ENCODE peak calls at places on chromosome 16, in nine cellular contexts. U is A549; E is spleen; P is Karpas-422; H is effector memory CD4-positive, alpha-beta T cell; S is mesendoderm; I is mammary epithelial cell; F is heart right ventricle; L is upper lobe of right lung. M is an unnamed sample.

GRCh38 chr16:75491876-75492275 is 3.4 kb downstream of the CHST6 start:
- DNase-seq in U (peak), E (peak), P (peak), H (no peak), S (peak), I (peak), F (no peak), L (no peak), M (no peak)

GRCh38 chr16:23400387-23400930 is 52.5 kb downstream of the COG7 start:
- DNase-seq in U (no peak), E (peak), P (no peak), H (no peak), S (no peak), I (no peak), F (no peak), L (no peak), M (no peak)

GRCh38 chr16:23527961-23528634 is 17.8 kb upstream of the GGA2 start:
- DNase-seq in U (no peak), E (no peak), P (no peak), H (no peak), S (peak), I (no peak), F (no peak), L (no peak), M (no peak)

GRCh38 chr16:19184823-19185509 is 16.9 kb downstream of the SYT17 start:
- DNase-seq in U (no peak), E (no peak), P (no peak), H (no peak), S (peak), I (no peak), F (no peak), L (no peak), M (no peak)

GRCh38 chr16:66502020-66502913 is 47.7 kb downstream of the TK2 start:
- DNase-seq in U (no peak), E (no peak), P (no peak), H (no peak), S (no peak), I (no peak), F (no peak), L (peak), M (no peak)

GRCh38 chr16:28317040-28317880 is 24.9 kb downstream of the SBK1 start:
- DNase-seq in U (peak), E (peak), P (peak), H (peak), S (peak), I (peak), F (peak), L (peak), M (no peak)

GRCh38 chr16:50213939-50214519 is 52.3 kb upstream of the ADCY7 start:
- DNase-seq in U (peak), E (no peak), P (peak), H (no peak), S (peak), I (peak), F (no peak), L (no peak), M (no peak)

GRCh38 chr16:83390759-83391158 is 417.0 kb upstream of the HSBP1 start:
- DNase-seq in U (no peak), E (no peak), P (no peak), H (no peak), S (peak), I (no peak), F (no peak), L (no peak), M (no peak)

GRCh38 chr16:21023509-21024202 is 123.1 kb downstream of the LYRM1 start:
- DNase-seq in U (no peak), E (no peak), P (no peak), H (no peak), S (peak), I (no peak), F (peak), L (no peak), M (no peak)

GRCh38 chr16:15032547-15033308 is 23.1 kb downstream of the NTAN1 start:
- DNase-seq in U (no peak), E (no peak), P (no peak), H (no peak), S (no peak), I (no peak), F (no peak), L (peak), M (no peak)

GRCh38 chr16:15035163-15035729 is 20.6 kb downstream of the NTAN1 start:
- DNase-seq in U (no peak), E (no peak), P (no peak), H (no peak), S (no peak), I (no peak), F (no peak), L (peak), M (no peak)

GRCh38 chr16:15037003-15037402 is 18.9 kb downstream of the NTAN1 start:
- DNase-seq in U (no peak), E (no peak), P (no peak), H (no peak), S (no peak), I (no peak), F (no peak), L (peak), M (no peak)

GRCh38 chr16:15033309-15033707 is 22.6 kb downstream of the NTAN1 start:
- DNase-seq in U (no peak), E (no peak), P (no peak), H (no peak), S (no peak), I (no peak), F (peak), L (peak), M (no peak)

DNA sequence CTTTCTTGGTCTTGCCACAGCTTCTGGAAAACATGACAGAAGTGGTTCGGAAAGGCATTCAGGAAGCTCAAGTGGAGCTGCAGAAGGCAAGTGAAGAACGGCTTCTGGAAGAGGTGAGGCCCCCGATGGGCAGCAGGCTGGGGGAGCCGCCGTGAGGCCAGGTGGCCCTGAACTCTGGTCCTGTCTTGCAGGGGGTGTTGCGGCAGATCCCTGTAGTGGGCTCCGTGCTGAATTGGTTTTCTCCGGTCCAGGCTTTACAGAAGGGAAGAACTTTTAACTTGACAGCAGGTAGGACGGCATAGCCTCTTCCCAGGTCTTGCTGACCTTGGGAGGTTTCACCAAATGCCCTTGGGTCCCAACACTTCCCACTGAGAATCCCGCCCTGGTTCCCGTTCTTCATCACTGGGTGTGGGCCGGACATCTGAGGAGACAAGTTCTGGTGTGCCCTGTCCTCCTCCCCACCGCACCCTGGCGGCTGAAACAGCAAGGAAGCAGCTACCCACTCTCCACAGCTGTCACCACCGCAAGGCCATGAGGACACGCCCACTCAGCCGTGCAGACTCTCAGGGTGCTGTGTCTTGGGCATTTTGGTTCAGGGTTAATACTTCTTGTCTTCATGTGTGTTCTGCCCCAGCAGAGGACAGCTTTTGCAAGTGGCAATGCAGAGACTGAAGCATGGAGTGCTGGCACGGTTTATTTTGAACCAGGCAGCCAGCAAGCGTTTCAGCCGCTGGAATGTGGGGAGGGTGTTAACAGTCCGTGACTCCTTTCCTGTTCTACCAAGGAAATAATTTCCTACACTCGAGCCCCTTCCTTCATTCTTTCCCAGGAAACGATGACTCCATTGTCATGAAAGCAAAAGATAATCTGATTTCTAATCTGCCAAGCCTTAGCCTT is 21.4 kb downstream of the NTAN1 start:
- DNase-seq in U (no peak), E (no peak), P (no peak), H (no peak), S (no peak), I (no peak), F (no peak), L (peak), M (no peak)
- H3K27ac ChIP-seq in U (no peak), E (peak), P (no peak), H (no peak), S (no peak), I (no peak), F (peak), L (peak), M (no peak)

GRCh38 chr16:57898961-57899360 is 72.0 kb downstream of the CNGB1 start:
- DNase-seq in U (no peak), E (no peak), P (no peak), H (no peak), S (no peak), I (no peak), F (no peak), L (no peak), M (no peak)
- H3K27ac ChIP-seq in U (peak), E (no peak), P (no peak), H (no peak), S (no peak), I (no peak), F (no peak), L (no peak), M (no peak)

DNA sequence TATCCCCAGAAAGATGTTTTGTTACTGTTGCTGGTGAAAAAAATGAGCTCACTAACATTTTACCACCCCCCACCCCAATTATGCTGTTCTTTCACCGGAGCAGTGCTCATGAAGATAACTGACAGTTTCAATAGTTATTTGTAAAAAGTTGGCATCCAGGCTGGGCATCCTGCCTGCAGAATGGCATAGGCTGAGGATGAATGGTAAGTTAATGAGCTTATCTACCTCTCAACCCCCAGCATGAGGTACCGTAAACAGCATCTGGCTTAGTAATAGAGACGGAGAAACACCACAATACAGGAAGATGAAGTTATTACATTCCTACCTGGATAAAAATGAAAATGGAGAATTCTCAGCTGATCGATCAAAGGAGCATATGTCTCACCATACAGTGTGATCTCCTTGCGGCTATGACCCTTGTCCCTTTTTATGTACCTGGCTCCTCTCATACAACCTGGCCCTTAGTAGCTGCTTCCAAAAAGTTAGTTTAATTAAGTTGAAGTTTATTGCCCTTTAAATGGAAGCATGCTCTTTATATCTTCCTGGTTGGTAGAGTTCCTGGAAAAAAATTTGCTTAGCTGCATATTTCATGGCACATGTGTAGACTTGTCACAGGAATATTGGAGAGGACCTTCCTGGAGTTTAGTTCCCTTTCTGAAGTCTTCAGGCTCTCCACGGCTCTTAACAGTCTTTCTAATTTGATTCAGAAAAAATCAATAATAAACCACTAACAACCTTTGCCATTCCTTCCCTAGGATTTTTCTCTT is 61.2 kb upstream of the MPHOSPH6 start:
- DNase-seq in U (no peak), E (no peak), P (no peak), H (no peak), S (no peak), I (no peak), F (no peak), L (no peak), M (no peak)
- H3K27ac ChIP-seq in U (no peak), E (no peak), P (no peak), H (no peak), S (no peak), I (no peak), F (no peak), L (no peak), M (no peak)

GRCh38 chr16:593807-594206 is 3.9 kb downstream of the RAB40C start:
- DNase-seq in U (no peak), E (peak), P (peak), H (no peak), S (no peak), I (no peak), F (no peak), L (no peak), M (no peak)
- H3K27ac ChIP-seq in U (no peak), E (peak), P (no peak), H (no peak), S (no peak), I (no peak), F (peak), L (peak), M (no peak)

GRCh38 chr16:30351586-30352419 is 3.3 kb downstream of the CD2BP2 start:
- DNase-seq in U (no peak), E (peak), P (peak), H (no peak), S (no peak), I (peak), F (peak), L (peak), M (peak)

GRCh38 chr16:30350134-30350871 is 4.8 kb downstream of the CD2BP2 start:
- DNase-seq in U (no peak), E (peak), P (peak), H (no peak), S (no peak), I (no peak), F (no peak), L (no peak), M (no peak)

GRCh38 chr16:30349695-30350094 is 5.4 kb downstream of the CD2BP2 start:
- DNase-seq in U (no peak), E (peak), P (peak), H (no peak), S (no peak), I (no peak), F (no peak), L (no peak), M (no peak)

GRCh38 chr16:30352488-30353401 is 2.4 kb downstream of the CD2BP2 start:
- DNase-seq in U (no peak), E (peak), P (no peak), H (no peak), S (peak), I (no peak), F (no peak), L (no peak), M (no peak)

DNA sequence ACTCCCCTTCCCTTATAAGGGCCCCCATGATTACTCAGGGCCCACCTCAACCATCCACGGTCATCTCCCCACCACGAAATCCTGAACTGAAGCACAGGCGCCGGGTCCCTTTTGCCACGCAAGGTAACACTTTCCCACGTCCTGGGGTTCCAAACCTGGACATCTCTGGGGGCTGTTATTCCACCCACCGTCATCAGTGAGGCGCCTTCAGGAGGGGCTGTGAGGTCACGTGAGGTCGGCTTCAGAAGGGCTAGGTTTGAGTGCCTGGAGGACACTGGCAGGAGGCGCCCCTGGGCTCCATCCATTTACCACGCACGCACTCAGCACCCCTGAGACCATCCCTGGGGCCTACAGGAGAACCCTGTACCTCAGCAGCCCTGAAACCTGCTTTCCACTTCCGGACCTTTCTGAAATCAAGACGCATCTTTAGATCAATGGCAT is 4.1 kb downstream of the CD2BP2 start:
- DNase-seq in U (no peak), E (peak), P (peak), H (no peak), S (no peak), I (no peak), F (no peak), L (no peak), M (no peak)
- H3K27ac ChIP-seq in U (no peak), E (no peak), P (peak), H (no peak), S (no peak), I (no peak), F (no peak), L (no peak), M (no peak)

GRCh38 chr16:81818514-81819304 is 39.6 kb downstream of the PLCG2 start:
- DNase-seq in U (no peak), E (peak), P (no peak), H (no peak), S (no peak), I (no peak), F (no peak), L (no peak), M (no peak)
- H3K27ac ChIP-seq in U (no peak), E (peak), P (peak), H (no peak), S (no peak), I (no peak), F (peak), L (peak), M (no peak)

GRCh38 chr16:2233872-2234812 is 2.1 kb upstream of the DNASE1L2 start:
- DNase-seq in U (no peak), E (peak), P (no peak), H (no peak), S (no peak), I (no peak), F (no peak), L (no peak), M (no peak)
- H3K27ac ChIP-seq in U (no peak), E (no peak), P (no peak), H (no peak), S (no peak), I (no peak), F (no peak), L (no peak), M (no peak)

GRCh38 chr16:69241911-69242310 is 54.9 kb downstream of the SNTB2 start:
- DNase-seq in U (no peak), E (no peak), P (no peak), H (no peak), S (no peak), I (no peak), F (no peak), L (no peak), M (peak)
- H3K27ac ChIP-seq in U (no peak), E (no peak), P (no peak), H (no peak), S (no peak), I (no peak), F (no peak), L (no peak), M (peak)

GRCh38 chr16:67860589-67861398 is 12.1 kb upstream of the EDC4 start:
- DNase-seq in U (no peak), E (no peak), P (peak), H (no peak), S (no peak), I (peak), F (no peak), L (no peak), M (no peak)
- H3K27ac ChIP-seq in U (peak), E (no peak), P (peak), H (no peak), S (no peak), I (peak), F (peak), L (no peak), M (peak)

DNA sequence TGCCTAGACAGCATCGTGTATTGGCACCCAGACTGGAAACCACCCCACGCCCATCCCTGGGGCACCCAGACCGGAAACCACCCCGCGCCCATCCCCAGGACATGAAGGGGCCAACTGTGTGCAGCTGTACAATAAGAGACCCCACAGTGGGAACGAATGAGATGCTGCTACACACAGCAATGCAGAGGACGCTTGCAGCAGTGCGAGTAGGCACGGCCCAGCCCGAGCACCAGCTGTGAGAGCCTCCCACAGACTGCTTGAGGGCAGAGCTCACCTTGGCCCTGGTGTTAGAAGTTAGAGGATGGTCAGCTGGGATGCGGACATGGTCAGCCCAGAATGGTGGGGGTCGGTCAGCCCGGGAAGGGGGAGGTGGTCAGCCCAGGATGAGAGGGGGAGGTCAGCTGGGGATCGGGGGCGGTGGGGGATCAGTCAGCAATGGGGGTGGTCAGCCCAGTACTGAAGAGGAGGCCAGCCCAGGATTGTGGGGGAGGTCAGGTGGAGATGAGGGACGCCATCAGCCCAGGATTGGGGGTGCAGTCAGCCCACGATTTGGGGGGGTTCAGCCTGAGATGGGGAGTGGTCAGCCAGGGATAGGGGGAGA is 340.0 kb downstream of the C16orf95 start:
- DNase-seq in U (no peak), E (no peak), P (no peak), H (no peak), S (no peak), I (no peak), F (no peak), L (peak), M (no peak)
- H3K27ac ChIP-seq in U (no peak), E (no peak), P (no peak), H (no peak), S (no peak), I (no peak), F (no peak), L (no peak), M (no peak)

M was measured in AG04450.